ENCODE peak calls at places on chromosomes 2 and 18, in ten cellular contexts. C, H, S, R, W, G, M, V, Q and N are unnamed samples.

GRCh38 chr18:8480506-8481328 is 128.5 kb upstream of the RAB12 start:
- DNase-seq in R (peak; percentile 68), G (no peak), C (no peak), V (peak; percentile 31), W (peak; percentile 34), S (no peak), H (peak; percentile 14), M (peak; percentile 74), Q (peak; percentile 16), N (no peak)

GRCh38 chr18:51097046-51097822 is 67.2 kb downstream of the SMAD4 start:
- DNase-seq in G (no peak), Q (no peak), R (no peak), V (no peak), M (no peak), C (no peak), H (no peak), W (no peak), S (no peak), N (no peak)

GRCh38 chr2:226742346-226742745 is 57.3 kb downstream of the IRS1 start:
- DNase-seq in C (no peak), V (no peak), W (no peak), Q (no peak), S (no peak), M (no peak), G (no peak), H (peak; percentile 61), R (peak; percentile 76), N (no peak)

GRCh38 chr2:8116661-8117060 is 565.2 kb upstream of the ID2 start:
- DNase-seq in S (no peak), H (no peak), V (no peak), W (no peak), R (no peak), G (no peak), M (no peak), C (no peak), Q (no peak), N (no peak)

GRCh38 chr2:216183459-216183858 is 74.3 kb downstream of the XRCC5 start:
- DNase-seq in R (no peak), Q (no peak), C (no peak), G (no peak), W (no peak), H (no peak), V (peak; percentile 57), S (no peak), M (no peak), N (no peak)

GRCh38 chr18:56522826-56523225 is 115.6 kb downstream of the TXNL1 start:
- DNase-seq in Q (no peak), C (no peak), W (no peak), V (no peak), G (no peak), H (no peak), M (no peak), S (no peak), R (no peak), N (no peak)

GRCh38 chr18:40939636-40940035 is 1015.4 kb upstream of the PIK3C3 start:
- DNase-seq in V (no peak), Q (no peak), S (no peak), W (no peak), R (no peak), G (no peak), C (no peak), M (no peak), H (no peak), N (no peak)

GRCh38 chr18:52869942-52870907 is 530.2 kb downstream of the DCC start:
- DNase-seq in Q (no peak), R (no peak), S (no peak), W (no peak), H (no peak), C (no peak), M (no peak), V (no peak), G (no peak), N (no peak)

GRCh38 chr2:233713262-233713615 is 532 bp downstream of the UGT1A5 start:
- DNase-seq in G (no peak), Q (no peak), M (no peak), S (no peak), V (no peak), C (no peak), H (no peak), R (no peak), W (no peak), N (no peak)

GRCh38 chr2:140526575-140526974 is 1604.2 kb downstream of the LRP1B start:
- DNase-seq in C (no peak), H (no peak), R (no peak), G (no peak), V (no peak), Q (no peak), W (no peak), S (no peak), M (no peak), N (no peak)

GRCh38 chr2:113895301-113895700 is 5.4 kb downstream of the ACTR3 start:
- DNase-seq in W (no peak), Q (no peak), V (no peak), H (no peak), C (no peak), G (no peak), R (no peak), S (no peak), M (no peak), N (no peak)

GRCh38 chr2:149145314-149146295 is 107.1 kb downstream of the LYPD6B start:
- DNase-seq in C (no peak), W (no peak), V (no peak), H (no peak), S (no peak), M (no peak), R (no peak), G (no peak), Q (peak; percentile 52), N (no peak)

GRCh38 chr2:39547811-39548719 is 111.0 kb upstream of the MAP4K3 start:
- DNase-seq in W (no peak), C (no peak), Q (no peak), H (no peak), V (no peak), M (no peak), S (no peak), R (peak; percentile 12), G (no peak), N (no peak)

GRCh38 chr2:168798076-168798887 is 4.2 kb upstream of the NOSTRIN start:
- DNase-seq in W (no peak), H (no peak), S (no peak), G (no peak), C (no peak), M (peak; percentile 17), Q (no peak), R (no peak), V (peak; percentile 55), N (no peak)

GRCh38 chr2:26764078-26764887 is at the start of gene SLC35F6:
- DNase-seq in W (peak; percentile 27), H (peak; percentile 71), C (peak; percentile 81), R (peak; percentile 81), M (peak; percentile 67), G (peak; percentile 88), Q (peak; percentile 57), S (peak; percentile 75), V (peak; percentile 80), N (peak; percentile 65)

GRCh38 chr18:41145526-41145925 is 809.5 kb upstream of the PIK3C3 start:
- DNase-seq in Q (no peak), G (no peak), H (no peak), R (no peak), S (no peak), C (no peak), M (no peak), W (no peak), V (no peak), N (no peak)

GRCh38 chr2:112893801-112894200 is 17.2 kb upstream of the IL37 start:
- DNase-seq in R (no peak), S (no peak), Q (no peak), V (no peak), G (no peak), C (no peak), W (no peak), M (no peak), H (no peak), N (no peak)

GRCh38 chr2:105373895-105374401 is 24.9 kb downstream of the FHL2 start:
- DNase-seq in R (no peak), W (no peak), H (no peak), G (peak; percentile 14), C (peak; percentile 10), Q (no peak), S (no peak), V (no peak), M (no peak), N (no peak)

GRCh38 chr2:65357959-65358294 is 74.5 kb downstream of the SPRED2 start:
- DNase-seq in C (no peak), S (no peak), W (no peak), Q (no peak), G (no peak), V (no peak), H (no peak), M (no peak), R (no peak), N (no peak)

GRCh38 chr2:46870051-46870839 is 45.4 kb downstream of the MCFD2 start:
- DNase-seq in W (no peak), M (no peak), S (no peak), V (no peak), C (no peak), R (no peak), G (no peak), Q (no peak), H (no peak), N (no peak)

GRCh38 chr2:1997409-1997808 is 253.1 kb upstream of the PXDN start:
- DNase-seq in M (no peak), G (no peak), Q (no peak), V (no peak), R (no peak), S (no peak), W (no peak), C (no peak), H (no peak), N (no peak)

GRCh38 chr2:102803041-102803896 is 41.4 kb downstream of the TMEM182 start:
- DNase-seq in Q (no peak), M (no peak), W (no peak), C (no peak), H (no peak), S (no peak), V (peak; percentile 56), R (no peak), G (peak; percentile 16), N (no peak)

GRCh38 chr2:228819701-228820100 is 451.4 kb downstream of the PID1 start:
- DNase-seq in R (no peak), G (no peak), Q (no peak), M (no peak), C (no peak), H (no peak), S (no peak), V (no peak), W (no peak), N (no peak)

GRCh38 chr2:181183878-181184553 is 203.6 kb downstream of the UBE2E3 start:
- DNase-seq in Q (no peak), M (peak; percentile 17), G (no peak), S (no peak), V (peak; percentile 31), W (no peak), H (no peak), C (no peak), R (peak; percentile 22), N (no peak)

GRCh38 chr2:120134263-120134662 is 88.9 kb downstream of the TMEM185B start:
- DNase-seq in H (no peak), V (no peak), W (peak; percentile 88), Q (peak; percentile 50), G (no peak), C (no peak), M (no peak), R (peak; percentile 90), S (no peak), N (no peak)

GRCh38 chr18:24470022-24470618 is 9.7 kb downstream of the HRH4 start:
- DNase-seq in G (no peak), S (no peak), R (no peak), C (no peak), V (no peak), W (no peak), H (no peak), M (no peak), Q (no peak), N (no peak)

GRCh38 chr18:6885992-6886823 is 156.7 kb downstream of the ARHGAP28 start:
- DNase-seq in V (peak; percentile 52), M (peak; percentile 18), Q (no peak), R (peak; percentile 76), W (peak; percentile 26), H (peak; percentile 11), S (no peak), G (peak; percentile 14), C (peak; percentile 33), N (no peak)

GRCh38 chr2:28970464-28971160 is 10.5 kb upstream of the TOGARAM2 start:
- DNase-seq in M (no peak), Q (no peak), V (no peak), H (no peak), R (no peak), G (no peak), S (no peak), W (no peak), C (no peak), N (no peak)